ENCODE peak calls at places on chromosomes 7 and 10, in eight cellular contexts. N is KBM-7, T is coronary artery, G is RWPE1, W is iPS-NIHi11, D is bronchial epithelial cell, J is A549, R is astrocyte of the spinal cord. V is an unnamed sample.

GRCh38 chr10:3776796-3777571 is 8.0 kb downstream of the KLF6 start:
- DNase-seq in T (peak; percentile 82), R (peak; percentile 93), J (peak; percentile 75), N (peak; percentile 13), W (no peak), D (peak; percentile 96), G (peak; percentile 74), V (peak; percentile 85)

GRCh38 chr10:95556994-95557767 is 4.0 kb downstream of the SORBS1 start:
- DNase-seq in R (no peak), W (no peak), J (no peak), D (no peak), G (no peak), T (no peak), N (no peak), V (no peak)

GRCh38 chr10:99466632-99467031 is 36.2 kb upstream of the GOT1 start:
- DNase-seq in D (no peak), R (no peak), J (no peak), G (no peak), T (no peak), N (no peak), W (no peak), V (no peak)

GRCh38 chr10:1550616-1551015 is 186.7 kb downstream of the ADARB2 start:
- DNase-seq in J (no peak), D (no peak), R (no peak), W (no peak), T (no peak), G (no peak), N (no peak), V (no peak)

GRCh38 chr7:112452102-112452888 is 2.0 kb downstream of the IFRD1 start:
- DNase-seq in W (peak; percentile 23), N (peak; percentile 55), R (peak; percentile 43), D (peak; percentile 39), J (peak; percentile 24), G (peak; percentile 35), T (peak; percentile 84), V (peak; percentile 58)

GRCh38 chr7:17422966-17423365 is 124.5 kb downstream of the AHR start:
- DNase-seq in T (no peak), G (no peak), W (no peak), J (no peak), R (peak; percentile 83), N (no peak), D (no peak), V (peak; percentile 76)

GRCh38 chr7:100444311-100445278 is 8.3 kb upstream of the PPP1R35 start:
- DNase-seq in T (peak; percentile 65), J (peak; percentile 43), N (peak; percentile 68), D (peak; percentile 25), G (no peak), R (peak; percentile 49), W (no peak), V (no peak)

GRCh38 chr10:125538947-125539649 is 143.9 kb downstream of the TEX36 start:
- DNase-seq in N (no peak), D (no peak), J (peak; percentile 10), T (no peak), W (peak; percentile 48), G (no peak), R (no peak), V (peak; percentile 79)

GRCh38 chr7:69104023-69104422 is 494.3 kb upstream of the AUTS2 start:
- DNase-seq in G (no peak), D (no peak), T (no peak), W (peak; percentile 42), J (no peak), R (no peak), N (no peak), V (no peak)

GRCh38 chr10:11197266-11197712 is 179.6 kb downstream of the CELF2 start:
- DNase-seq in W (peak; percentile 44), T (no peak), N (no peak), D (no peak), R (no peak), J (no peak), G (no peak), V (no peak)

GRCh38 chr7:140645166-140645565 is 4.6 kb upstream of the DENND2A start:
- DNase-seq in T (no peak), G (no peak), N (peak; percentile 19), W (peak; percentile 63), R (no peak), D (no peak), J (peak; percentile 31), V (no peak)

GRCh38 chr7:2019693-2020511 is 212.8 kb downstream of the MAD1L1 start:
- DNase-seq in T (peak; percentile 76), G (peak; percentile 37), R (peak; percentile 95), N (peak; percentile 90), W (no peak), J (no peak), D (peak; percentile 5), V (peak; percentile 84)

GRCh38 chr7:44084695-44085094 is 2.4 kb upstream of the POLM start:
- DNase-seq in D (no peak), W (no peak), G (no peak), J (no peak), T (no peak), N (no peak), R (peak; percentile 40), V (no peak)

GRCh38 chr10:506451-507354 is 182.8 kb downstream of the DIP2C start:
- DNase-seq in T (no peak), N (no peak), R (no peak), D (no peak), J (no peak), G (no peak), W (no peak), V (no peak)

GRCh38 chr10:130127612-130128607 is 8.3 kb upstream of the GLRX3 start:
- DNase-seq in G (peak; percentile 85), W (peak; percentile 85), R (peak; percentile 71), N (peak; percentile 59), T (no peak), D (peak; percentile 76), J (peak; percentile 74), V (peak; percentile 67)

GRCh38 chr10:46534828-46535524 is 21.5 kb downstream of the GPRIN2 start:
- DNase-seq in G (no peak), J (peak; percentile 66), W (no peak), N (no peak), D (no peak), T (no peak), R (no peak), V (no peak)

GRCh38 chr7:30396379-30396778 is 82.2 kb downstream of the NOD1 start:
- DNase-seq in D (no peak), G (no peak), W (peak; percentile 12), T (no peak), N (peak; percentile 30), J (peak; percentile 20), R (no peak), V (no peak)

GRCh38 chr10:88115406-88115805 is 252.0 kb downstream of the PTEN start:
- DNase-seq in W (no peak), D (no peak), G (no peak), N (no peak), R (no peak), T (no peak), J (no peak), V (no peak)

GRCh38 chr7:2248984-2249694 is 7.1 kb downstream of the NUDT1 start:
- DNase-seq in J (peak; percentile 71), N (peak; percentile 91), R (peak; percentile 98), G (peak; percentile 74), W (no peak), T (no peak), D (peak; percentile 54), V (peak; percentile 99)

GRCh38 chr10:44988957-44989620 is 10.5 kb upstream of the DEPP1 start:
- DNase-seq in R (no peak), N (no peak), D (no peak), G (no peak), J (no peak), T (peak; percentile 45), W (no peak), V (no peak)

GRCh38 chr10:69101451-69102095 is 13.7 kb downstream of the SRGN start:
- DNase-seq in G (no peak), T (peak; percentile 38), W (no peak), R (peak; percentile 58), N (peak; percentile 72), J (no peak), D (no peak), V (peak; percentile 47)

GRCh38 chr7:114660007-114660406 is 245.4 kb downstream of the FOXP2 start:
- DNase-seq in J (no peak), G (no peak), W (no peak), D (no peak), N (no peak), R (no peak), T (no peak), V (no peak)

GRCh38 chr7:128892521-128893250 is 17.8 kb downstream of the KCP start:
- DNase-seq in N (no peak), J (no peak), W (no peak), G (no peak), D (no peak), R (no peak), T (no peak), V (no peak)

GRCh38 chr7:77802557-77803410 is 4.2 kb downstream of the PHTF2 start:
- DNase-seq in G (no peak), T (no peak), W (no peak), D (no peak), R (no peak), J (no peak), N (peak; percentile 63), V (no peak)

GRCh38 chr10:81479316-81479715 is 395.7 kb upstream of the NRG3 start:
- DNase-seq in W (peak; percentile 9), D (no peak), R (no peak), T (no peak), J (peak; percentile 2), N (no peak), G (no peak), V (no peak)

GRCh38 chr10:11338160-11338844 is 273.1 kb downstream of the USP6NL start:
- DNase-seq in R (no peak), G (no peak), T (no peak), J (no peak), N (no peak), D (no peak), W (no peak), V (no peak)

GRCh38 chr10:104937528-104937927 is 296.4 kb downstream of the SORCS3 start:
- DNase-seq in T (no peak), N (no peak), R (peak; percentile 97), G (peak; percentile 74), D (peak; percentile 79), W (no peak), J (peak; percentile 69), V (peak; percentile 40)

GRCh38 chr10:76036410-76036940 is 605.1 kb downstream of the LRMDA start:
- DNase-seq in N (peak; percentile 79), J (peak; percentile 65), G (peak; percentile 78), R (peak; percentile 71), T (peak; percentile 82), D (peak; percentile 50), W (peak; percentile 79), V (peak; percentile 38)

GRCh38 chr10:103610083-103610472 is 116.6 kb downstream of the NEURL1 start:
- DNase-seq in D (no peak), J (no peak), T (no peak), W (no peak), G (no peak), N (no peak), R (no peak), V (no peak)

GRCh38 chr10:72254891-72255568 is 18.7 kb upstream of the DDIT4 start:
- DNase-seq in R (peak; percentile 80), T (peak; percentile 97), W (peak; percentile 88), N (peak; percentile 86), D (peak; percentile 60), G (peak; percentile 90), J (peak; percentile 87), V (peak; percentile 71)

GRCh38 chr10:71433116-71433982 is 36.6 kb downstream of the CDH23 start:
- DNase-seq in W (peak; percentile 2), R (no peak), T (peak; percentile 54), D (no peak), J (no peak), G (no peak), N (no peak), V (no peak)

GRCh38 chr7:40870108-40870507 is 735.3 kb downstream of the SUGCT start:
- DNase-seq in R (no peak), N (no peak), G (no peak), D (no peak), T (no peak), W (no peak), J (no peak), V (no peak)

GRCh38 chr10:102982281-102982680 is 64.2 kb downstream of the CNNM2 start:
- DNase-seq in N (no peak), D (no peak), J (no peak), R (no peak), W (no peak), G (no peak), T (no peak), V (no peak)

V was measured in H4.